ENCODE peak calls at places on chromosome 7, in six cellular contexts. G is mesenchymal stem cell, D is GM23248, J is pancreas, K is foreskin keratinocyte, S is cardiac muscle cell. X is an unnamed sample.

GRCh38 chr7:42082144-42082543 is 154.9 kb downstream of the GLI3 start:
- DNase-seq in G (peak), D (peak), J (no peak), K (no peak), S (peak), X (no peak)

GRCh38 chr7:74312418-74313021 is 23.3 kb downstream of the CLIP2 start:
- DNase-seq in G (no peak), D (no peak), J (no peak), K (peak), S (no peak), X (no peak)

GRCh38 chr7:157841757-157842390 is 505.1 kb downstream of the DNAJB6 start:
- DNase-seq in G (no peak), D (no peak), J (no peak), K (no peak), S (no peak), X (no peak)

GRCh38 chr7:50854831-50855230 is 72.1 kb upstream of the GRB10 start:
- DNase-seq in G (no peak), D (no peak), J (no peak), K (no peak), S (no peak), X (no peak)

GRCh38 chr7:2938514-2939192 is 94.5 kb upstream of the GNA12 start:
- DNase-seq in G (no peak), D (no peak), J (peak), K (no peak), S (no peak), X (no peak)

GRCh38 chr7:129438839-129439640 is 4.8 kb downstream of the STRIP2 start:
- DNase-seq in G (peak), D (peak), J (no peak), K (peak), S (peak), X (no peak)

GRCh38 chr7:30850426-30850825 is 61.2 kb upstream of the AQP1 start:
- DNase-seq in G (no peak), D (no peak), J (no peak), K (no peak), S (no peak), X (no peak)

GRCh38 chr7:149210551-149210950 is 15.2 kb downstream of the ZNF282 start:
- DNase-seq in G (no peak), D (no peak), J (no peak), K (no peak), S (no peak), X (no peak)

GRCh38 chr7:117041007-117041406 is 87.7 kb downstream of the ST7 start:
- DNase-seq in G (no peak), D (peak), J (no peak), K (no peak), S (no peak), X (no peak)

GRCh38 chr7:17131060-17131345 is 167.4 kb upstream of the AHR start:
- DNase-seq in G (peak), D (no peak), J (no peak), K (no peak), S (peak), X (no peak)

GRCh38 chr7:36289833-36290661 is 99.6 kb upstream of the ANLN start:
- DNase-seq in G (no peak), D (no peak), J (peak), K (no peak), S (no peak), X (no peak)

GRCh38 chr7:36295090-36295489 is 94.6 kb upstream of the ANLN start:
- DNase-seq in G (no peak), D (no peak), J (no peak), K (no peak), S (no peak), X (no peak)

GRCh38 chr7:36288501-36288900 is 101.2 kb upstream of the ANLN start:
- DNase-seq in G (no peak), D (no peak), J (peak), K (no peak), S (no peak), X (no peak)

GRCh38 chr7:36287371-36288241 is 102.1 kb upstream of the ANLN start:
- DNase-seq in G (no peak), D (peak), J (peak), K (no peak), S (no peak), X (no peak)

GRCh38 chr7:36291387-36292316 is 98.0 kb upstream of the ANLN start:
- DNase-seq in G (peak), D (peak), J (peak), K (no peak), S (peak), X (peak)
- H3K27ac ChIP-seq in G (peak), D (peak), J (peak), K (no peak), S (peak), X (peak)

GRCh38 chr7:7185382-7185989 is 3.1 kb downstream of the C1GALT1 start:
- DNase-seq in G (no peak), D (no peak), J (no peak), K (no peak), S (no peak), X (no peak)

GRCh38 chr7:7181519-7182155 is 707 bp upstream of the C1GALT1 start:
- DNase-seq in G (no peak), D (peak), J (peak), K (no peak), S (peak), X (peak)

GRCh38 chr7:7183061-7183832 is 903 bp downstream of the C1GALT1 start:
- DNase-seq in G (peak), D (peak), J (peak), K (no peak), S (peak), X (no peak)

GRCh38 chr7:7182156-7183060 is at the start of gene C1GALT1:
- DNase-seq in G (peak), D (peak), J (peak), K (peak), S (peak), X (peak)

GRCh38 chr7:7183833-7184463 is 1.6 kb downstream of the C1GALT1 start:
- DNase-seq in G (peak), D (peak), J (no peak), K (no peak), S (no peak), X (no peak)
- H3K27ac ChIP-seq in G (no peak), D (peak), J (no peak), K (peak), S (no peak), X (peak)

GRCh38 chr7:25179771-25180591 is 48.3 kb downstream of the NPVF start:
- DNase-seq in G (peak), D (peak), J (peak), K (peak), S (peak), X (peak)

GRCh38 chr7:25180946-25181345 is 47.3 kb downstream of the NPVF start:
- DNase-seq in G (peak), D (peak), J (no peak), K (no peak), S (peak), X (no peak)

GRCh38 chr7:25179325-25179724 is 49.0 kb downstream of the NPVF start:
- DNase-seq in G (no peak), D (no peak), J (no peak), K (no peak), S (no peak), X (no peak)

GRCh38 chr7:25180592-25180923 is 47.7 kb downstream of the NPVF start:
- DNase-seq in G (no peak), D (no peak), J (no peak), K (no peak), S (no peak), X (no peak)

GRCh38 chr7:25181537-25181936 is 46.7 kb downstream of the NPVF start:
- DNase-seq in G (no peak), D (no peak), J (no peak), K (no peak), S (no peak), X (no peak)
- H3K27ac ChIP-seq in G (no peak), D (no peak), J (no peak), K (no peak), S (no peak), X (no peak)

DNA sequence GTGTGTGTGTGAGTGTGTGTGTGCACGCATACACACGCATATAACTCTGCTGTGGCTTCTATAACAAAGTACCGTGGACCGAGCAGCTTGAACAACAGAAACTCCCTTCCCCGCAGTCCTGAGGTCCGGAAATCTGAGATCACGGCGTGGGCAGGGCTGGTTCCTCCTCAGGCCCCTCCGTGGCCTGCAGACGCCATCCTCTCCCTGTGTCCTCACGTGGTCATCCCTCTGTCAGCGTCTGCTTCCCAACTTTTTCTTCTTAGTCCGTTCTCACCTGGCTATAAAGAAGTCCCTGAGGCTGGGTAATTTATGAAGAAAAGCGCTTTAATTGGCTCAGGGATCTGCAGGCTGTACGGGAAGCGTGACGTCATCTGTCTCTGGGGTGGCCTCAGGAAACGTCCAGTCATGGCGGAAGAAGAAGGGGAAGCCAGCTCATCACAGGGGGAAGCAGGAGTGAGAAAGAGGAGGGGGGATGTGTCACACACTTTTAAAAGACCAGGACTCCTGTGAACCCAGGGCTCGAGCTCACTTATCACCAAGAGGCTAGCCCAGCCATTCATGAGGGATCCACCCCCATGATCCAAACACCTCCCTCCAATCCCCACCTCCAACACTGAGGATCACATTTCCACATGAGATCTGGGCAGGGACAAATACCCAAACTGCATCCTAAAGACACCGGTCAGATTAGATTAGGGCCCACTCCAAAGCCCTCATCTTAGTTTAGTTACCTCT is 91.2 kb upstream of the INSIG1 start:
- DNase-seq in G (peak), D (peak), J (no peak), K (no peak), S (peak), X (peak)
- H3K27ac ChIP-seq in G (peak), D (peak), J (no peak), K (peak), S (no peak), X (peak)

GRCh38 chr7:155729847-155730246 is 82.4 kb downstream of the SHH start:
- DNase-seq in G (no peak), D (peak), J (no peak), K (peak), S (peak), X (no peak)
- H3K27ac ChIP-seq in G (no peak), D (no peak), J (no peak), K (no peak), S (no peak), X (no peak)

GRCh38 chr7:5653661-5654060 is 127.8 kb downstream of the RNF216 start:
- DNase-seq in G (no peak), D (no peak), J (no peak), K (no peak), S (no peak), X (no peak)

GRCh38 chr7:5649658-5650057 is 131.8 kb downstream of the RNF216 start:
- DNase-seq in G (no peak), D (no peak), J (no peak), K (no peak), S (no peak), X (no peak)

GRCh38 chr7:5652829-5653228 is 128.6 kb downstream of the RNF216 start:
- DNase-seq in G (no peak), D (no peak), J (no peak), K (no peak), S (no peak), X (no peak)

GRCh38 chr7:5656233-5656632 is 125.2 kb downstream of the RNF216 start:
- DNase-seq in G (no peak), D (no peak), J (no peak), K (no peak), S (no peak), X (no peak)

GRCh38 chr7:5652118-5652517 is 129.3 kb downstream of the RNF216 start:
- DNase-seq in G (no peak), D (no peak), J (no peak), K (no peak), S (no peak), X (no peak)
- H3K27ac ChIP-seq in G (no peak), D (no peak), J (no peak), K (no peak), S (no peak), X (no peak)

DNA sequence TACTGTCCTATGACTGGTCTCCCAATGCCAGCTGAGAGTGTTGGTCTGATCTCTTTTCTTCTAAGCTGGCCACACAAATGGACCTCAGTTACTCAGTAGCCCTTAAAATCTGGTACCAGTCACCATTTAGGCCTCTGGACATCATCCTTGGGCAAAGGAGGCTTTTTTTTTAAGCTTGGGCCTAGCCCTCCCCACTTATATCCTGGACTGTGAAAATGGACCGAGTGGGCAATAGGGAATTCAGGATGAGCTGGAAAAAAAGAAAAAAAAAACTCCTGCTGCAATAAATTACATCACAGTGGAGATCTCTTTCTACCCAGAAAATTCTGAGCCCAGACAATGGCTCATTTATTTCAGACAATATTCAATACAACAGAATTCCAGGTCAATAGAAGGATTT is 68.4 kb downstream of the PARP12 start:
- DNase-seq in G (peak), D (no peak), J (no peak), K (no peak), S (no peak), X (no peak)
- H3K27ac ChIP-seq in G (no peak), D (no peak), J (no peak), K (no peak), S (peak), X (no peak)